ENCODE peak calls at places on chromosomes 2 and 18, in nine cellular contexts. One of them, this sample, is unnamed.
A peak's percentile ranks its signal among the peaks of the same experiment; 100 is the strongest.

GRCh38 chr18:62999392-62999791 is 284.1 kb downstream of the PHLPP1 start:
- DNase-seq in GM12865: no peak
- DNase-seq in A673: no peak
- DNase-seq in stimulated activated CD4-positive, alpha-beta T cell treated with anti-CD3 and anti-CD28 coated beads, Interleukin-1b, Interleukin-23, amount 100 ng/mL, for 24 hours: no peak
- DNase-seq in hypothalamus: peak; percentile 33
- DNase-seq in activated CD4-positive, alpha-beta T cell treated with anti-CD3 and anti-CD28 coated beads, Interleukin-2, amount 50 U/mL, for 1 hour: no peak
- DNase-seq in occipital lobe: no peak
- DNase-seq in GM04504: no peak
- DNase-seq in uterus: peak; percentile 87
- DNase-seq in this sample: peak; percentile 63

GRCh38 chr2:12636837-12637581 is 79.7 kb upstream of the TRIB2 start:
- DNase-seq in hypothalamus: no peak
- DNase-seq in GM04504: no peak
- DNase-seq in occipital lobe: no peak
- DNase-seq in GM12865: no peak
- DNase-seq in activated CD4-positive, alpha-beta T cell treated with anti-CD3 and anti-CD28 coated beads, Interleukin-2, amount 50 U/mL, for 1 hour: no peak
- DNase-seq in A673: peak; percentile 34
- DNase-seq in uterus: peak; percentile 18
- DNase-seq in stimulated activated CD4-positive, alpha-beta T cell treated with anti-CD3 and anti-CD28 coated beads, Interleukin-1b, Interleukin-23, amount 100 ng/mL, for 24 hours: no peak
- DNase-seq in this sample: no peak

GRCh38 chr2:24825883-24826800 is 32.9 kb downstream of the CENPO start:
- DNase-seq in GM04504: no peak
- DNase-seq in activated CD4-positive, alpha-beta T cell treated with anti-CD3 and anti-CD28 coated beads, Interleukin-2, amount 50 U/mL, for 1 hour: no peak
- DNase-seq in GM12865: no peak
- DNase-seq in A673: no peak
- DNase-seq in uterus: no peak
- DNase-seq in occipital lobe: no peak
- DNase-seq in stimulated activated CD4-positive, alpha-beta T cell treated with anti-CD3 and anti-CD28 coated beads, Interleukin-1b, Interleukin-23, amount 100 ng/mL, for 24 hours: no peak
- DNase-seq in hypothalamus: no peak
- DNase-seq in this sample: no peak

GRCh38 chr2:20148841-20149702 is 75.9 kb downstream of the SDC1 start:
- DNase-seq in stimulated activated CD4-positive, alpha-beta T cell treated with anti-CD3 and anti-CD28 coated beads, Interleukin-1b, Interleukin-23, amount 100 ng/mL, for 24 hours: no peak
- DNase-seq in GM12865: peak; percentile 23
- DNase-seq in occipital lobe: no peak
- DNase-seq in hypothalamus: no peak
- DNase-seq in activated CD4-positive, alpha-beta T cell treated with anti-CD3 and anti-CD28 coated beads, Interleukin-2, amount 50 U/mL, for 1 hour: no peak
- DNase-seq in uterus: no peak
- DNase-seq in A673: no peak
- DNase-seq in GM04504: peak; percentile 87
- DNase-seq in this sample: no peak

GRCh38 chr2:64524604-64525322 is 635 bp downstream of the AFTPH start:
- DNase-seq in GM04504: no peak
- DNase-seq in stimulated activated CD4-positive, alpha-beta T cell treated with anti-CD3 and anti-CD28 coated beads, Interleukin-1b, Interleukin-23, amount 100 ng/mL, for 24 hours: peak; percentile 17
- DNase-seq in uterus: no peak
- DNase-seq in GM12865: peak; percentile 41
- DNase-seq in occipital lobe: peak; percentile 15
- DNase-seq in hypothalamus: no peak
- DNase-seq in A673: peak; percentile 17
- DNase-seq in activated CD4-positive, alpha-beta T cell treated with anti-CD3 and anti-CD28 coated beads, Interleukin-2, amount 50 U/mL, for 1 hour: peak; percentile 18
- DNase-seq in this sample: no peak

GRCh38 chr18:55539240-55539639 is 48.8 kb downstream of the TCF4 start:
- DNase-seq in GM04504: peak; percentile 68
- DNase-seq in activated CD4-positive, alpha-beta T cell treated with anti-CD3 and anti-CD28 coated beads, Interleukin-2, amount 50 U/mL, for 1 hour: no peak
- DNase-seq in GM12865: no peak
- DNase-seq in uterus: no peak
- DNase-seq in stimulated activated CD4-positive, alpha-beta T cell treated with anti-CD3 and anti-CD28 coated beads, Interleukin-1b, Interleukin-23, amount 100 ng/mL, for 24 hours: no peak
- DNase-seq in hypothalamus: no peak
- DNase-seq in occipital lobe: no peak
- DNase-seq in A673: no peak
- DNase-seq in this sample: no peak

GRCh38 chr2:10004401-10004800 is 38.9 kb upstream of the KLF11 start:
- DNase-seq in GM04504: no peak
- DNase-seq in occipital lobe: no peak
- DNase-seq in activated CD4-positive, alpha-beta T cell treated with anti-CD3 and anti-CD28 coated beads, Interleukin-2, amount 50 U/mL, for 1 hour: no peak
- DNase-seq in uterus: no peak
- DNase-seq in stimulated activated CD4-positive, alpha-beta T cell treated with anti-CD3 and anti-CD28 coated beads, Interleukin-1b, Interleukin-23, amount 100 ng/mL, for 24 hours: no peak
- DNase-seq in GM12865: no peak
- DNase-seq in hypothalamus: no peak
- DNase-seq in A673: no peak
- DNase-seq in this sample: no peak

GRCh38 chr2:166117491-166117890 is 10.3 kb downstream of the SCN1A start:
- DNase-seq in stimulated activated CD4-positive, alpha-beta T cell treated with anti-CD3 and anti-CD28 coated beads, Interleukin-1b, Interleukin-23, amount 100 ng/mL, for 24 hours: no peak
- DNase-seq in uterus: no peak
- DNase-seq in activated CD4-positive, alpha-beta T cell treated with anti-CD3 and anti-CD28 coated beads, Interleukin-2, amount 50 U/mL, for 1 hour: no peak
- DNase-seq in occipital lobe: no peak
- DNase-seq in hypothalamus: no peak
- DNase-seq in GM04504: peak; percentile 28
- DNase-seq in GM12865: no peak
- DNase-seq in A673: no peak
- DNase-seq in this sample: no peak

GRCh38 chr18:66557091-66557490 is 46.8 kb downstream of the CDH19 start:
- DNase-seq in occipital lobe: no peak
- DNase-seq in GM04504: no peak
- DNase-seq in uterus: no peak
- DNase-seq in GM12865: no peak
- DNase-seq in stimulated activated CD4-positive, alpha-beta T cell treated with anti-CD3 and anti-CD28 coated beads, Interleukin-1b, Interleukin-23, amount 100 ng/mL, for 24 hours: no peak
- DNase-seq in A673: no peak
- DNase-seq in activated CD4-positive, alpha-beta T cell treated with anti-CD3 and anti-CD28 coated beads, Interleukin-2, amount 50 U/mL, for 1 hour: no peak
- DNase-seq in hypothalamus: no peak
- DNase-seq in this sample: no peak

GRCh38 chr2:74003494-74004211 is 18.9 kb downstream of the TET3 start:
- DNase-seq in occipital lobe: peak; percentile 77
- DNase-seq in activated CD4-positive, alpha-beta T cell treated with anti-CD3 and anti-CD28 coated beads, Interleukin-2, amount 50 U/mL, for 1 hour: no peak
- DNase-seq in stimulated activated CD4-positive, alpha-beta T cell treated with anti-CD3 and anti-CD28 coated beads, Interleukin-1b, Interleukin-23, amount 100 ng/mL, for 24 hours: no peak
- DNase-seq in GM04504: peak; percentile 58
- DNase-seq in GM12865: no peak
- DNase-seq in hypothalamus: no peak
- DNase-seq in A673: peak; percentile 64
- DNase-seq in uterus: peak; percentile 35
- DNase-seq in this sample: peak; percentile 77

GRCh38 chr2:64404002-64404731 is 49.8 kb upstream of the LGALSL start:
- DNase-seq in uterus: peak; percentile 89
- DNase-seq in A673: peak; percentile 78
- DNase-seq in GM04504: no peak
- DNase-seq in occipital lobe: peak; percentile 58
- DNase-seq in stimulated activated CD4-positive, alpha-beta T cell treated with anti-CD3 and anti-CD28 coated beads, Interleukin-1b, Interleukin-23, amount 100 ng/mL, for 24 hours: no peak
- DNase-seq in GM12865: no peak
- DNase-seq in hypothalamus: peak; percentile 54
- DNase-seq in activated CD4-positive, alpha-beta T cell treated with anti-CD3 and anti-CD28 coated beads, Interleukin-2, amount 50 U/mL, for 1 hour: no peak
- DNase-seq in this sample: peak; percentile 87

GRCh38 chr2:190802133-190802532 is 78.5 kb upstream of the GLS start:
- DNase-seq in occipital lobe: no peak
- DNase-seq in GM04504: no peak
- DNase-seq in activated CD4-positive, alpha-beta T cell treated with anti-CD3 and anti-CD28 coated beads, Interleukin-2, amount 50 U/mL, for 1 hour: no peak
- DNase-seq in A673: peak; percentile 57
- DNase-seq in GM12865: no peak
- DNase-seq in stimulated activated CD4-positive, alpha-beta T cell treated with anti-CD3 and anti-CD28 coated beads, Interleukin-1b, Interleukin-23, amount 100 ng/mL, for 24 hours: no peak
- DNase-seq in uterus: no peak
- DNase-seq in hypothalamus: no peak
- DNase-seq in this sample: no peak

GRCh38 chr2:164992818-164993217 is 37.5 kb upstream of the SLC38A11 start:
- DNase-seq in hypothalamus: no peak
- DNase-seq in activated CD4-positive, alpha-beta T cell treated with anti-CD3 and anti-CD28 coated beads, Interleukin-2, amount 50 U/mL, for 1 hour: no peak
- DNase-seq in occipital lobe: no peak
- DNase-seq in GM04504: peak; percentile 65
- DNase-seq in stimulated activated CD4-positive, alpha-beta T cell treated with anti-CD3 and anti-CD28 coated beads, Interleukin-1b, Interleukin-23, amount 100 ng/mL, for 24 hours: peak; percentile 11
- DNase-seq in uterus: no peak
- DNase-seq in GM12865: peak; percentile 76
- DNase-seq in A673: peak; percentile 88
- DNase-seq in this sample: peak; percentile 88

GRCh38 chr18:47838396-47838795 is 92.1 kb downstream of the SMAD2 start:
- DNase-seq in hypothalamus: no peak
- DNase-seq in occipital lobe: no peak
- DNase-seq in GM04504: no peak
- DNase-seq in stimulated activated CD4-positive, alpha-beta T cell treated with anti-CD3 and anti-CD28 coated beads, Interleukin-1b, Interleukin-23, amount 100 ng/mL, for 24 hours: no peak
- DNase-seq in uterus: no peak
- DNase-seq in activated CD4-positive, alpha-beta T cell treated with anti-CD3 and anti-CD28 coated beads, Interleukin-2, amount 50 U/mL, for 1 hour: no peak
- DNase-seq in A673: no peak
- DNase-seq in GM12865: no peak
- DNase-seq in this sample: no peak

GRCh38 chr2:55772309-55772980 is 78.8 kb upstream of the PNPT1 start:
- DNase-seq in stimulated activated CD4-positive, alpha-beta T cell treated with anti-CD3 and anti-CD28 coated beads, Interleukin-1b, Interleukin-23, amount 100 ng/mL, for 24 hours: no peak
- DNase-seq in occipital lobe: no peak
- DNase-seq in hypothalamus: no peak
- DNase-seq in activated CD4-positive, alpha-beta T cell treated with anti-CD3 and anti-CD28 coated beads, Interleukin-2, amount 50 U/mL, for 1 hour: no peak
- DNase-seq in GM12865: no peak
- DNase-seq in GM04504: no peak
- DNase-seq in A673: no peak
- DNase-seq in uterus: no peak
- DNase-seq in this sample: no peak

GRCh38 chr2:171316220-171316619 is 117.6 kb downstream of the METTL8 start:
- DNase-seq in A673: no peak
- DNase-seq in uterus: no peak
- DNase-seq in stimulated activated CD4-positive, alpha-beta T cell treated with anti-CD3 and anti-CD28 coated beads, Interleukin-1b, Interleukin-23, amount 100 ng/mL, for 24 hours: no peak
- DNase-seq in activated CD4-positive, alpha-beta T cell treated with anti-CD3 and anti-CD28 coated beads, Interleukin-2, amount 50 U/mL, for 1 hour: no peak
- DNase-seq in occipital lobe: no peak
- DNase-seq in GM04504: no peak
- DNase-seq in hypothalamus: no peak
- DNase-seq in GM12865: no peak
- DNase-seq in this sample: no peak

GRCh38 chr2:222844323-222844722 is 16.5 kb upstream of the ACSL3 start:
- DNase-seq in stimulated activated CD4-positive, alpha-beta T cell treated with anti-CD3 and anti-CD28 coated beads, Interleukin-1b, Interleukin-23, amount 100 ng/mL, for 24 hours: no peak
- DNase-seq in hypothalamus: no peak
- DNase-seq in GM12865: no peak
- DNase-seq in GM04504: peak; percentile 80
- DNase-seq in activated CD4-positive, alpha-beta T cell treated with anti-CD3 and anti-CD28 coated beads, Interleukin-2, amount 50 U/mL, for 1 hour: no peak
- DNase-seq in uterus: no peak
- DNase-seq in A673: no peak
- DNase-seq in occipital lobe: no peak
- DNase-seq in this sample: peak; percentile 49

GRCh38 chr18:46727177-46727576 is 29.7 kb downstream of the ST8SIA5 start:
- DNase-seq in uterus: no peak
- DNase-seq in occipital lobe: no peak
- DNase-seq in A673: no peak
- DNase-seq in hypothalamus: no peak
- DNase-seq in stimulated activated CD4-positive, alpha-beta T cell treated with anti-CD3 and anti-CD28 coated beads, Interleukin-1b, Interleukin-23, amount 100 ng/mL, for 24 hours: no peak
- DNase-seq in activated CD4-positive, alpha-beta T cell treated with anti-CD3 and anti-CD28 coated beads, Interleukin-2, amount 50 U/mL, for 1 hour: no peak
- DNase-seq in GM12865: no peak
- DNase-seq in GM04504: no peak
- DNase-seq in this sample: no peak

GRCh38 chr2:105926960-105927678 is 182.4 kb downstream of the NCK2 start:
- DNase-seq in occipital lobe: no peak
- DNase-seq in GM04504: no peak
- DNase-seq in activated CD4-positive, alpha-beta T cell treated with anti-CD3 and anti-CD28 coated beads, Interleukin-2, amount 50 U/mL, for 1 hour: peak; percentile 38
- DNase-seq in GM12865: peak; percentile 17
- DNase-seq in stimulated activated CD4-positive, alpha-beta T cell treated with anti-CD3 and anti-CD28 coated beads, Interleukin-1b, Interleukin-23, amount 100 ng/mL, for 24 hours: no peak
- DNase-seq in A673: no peak
- DNase-seq in uterus: no peak
- DNase-seq in hypothalamus: no peak
- DNase-seq in this sample: peak; percentile 57

GRCh38 chr2:204860249-204860648 is 315.0 kb downstream of the PARD3B start:
- DNase-seq in occipital lobe: peak; percentile 62
- DNase-seq in GM12865: no peak
- DNase-seq in uterus: no peak
- DNase-seq in GM04504: no peak
- DNase-seq in activated CD4-positive, alpha-beta T cell treated with anti-CD3 and anti-CD28 coated beads, Interleukin-2, amount 50 U/mL, for 1 hour: no peak
- DNase-seq in hypothalamus: no peak
- DNase-seq in A673: no peak
- DNase-seq in stimulated activated CD4-positive, alpha-beta T cell treated with anti-CD3 and anti-CD28 coated beads, Interleukin-1b, Interleukin-23, amount 100 ng/mL, for 24 hours: no peak
- DNase-seq in this sample: peak; percentile 78

GRCh38 chr2:1024981-1025380 is 74.3 kb downstream of the SNTG2 start:
- DNase-seq in GM12865: no peak
- DNase-seq in uterus: no peak
- DNase-seq in occipital lobe: no peak
- DNase-seq in stimulated activated CD4-positive, alpha-beta T cell treated with anti-CD3 and anti-CD28 coated beads, Interleukin-1b, Interleukin-23, amount 100 ng/mL, for 24 hours: no peak
- DNase-seq in activated CD4-positive, alpha-beta T cell treated with anti-CD3 and anti-CD28 coated beads, Interleukin-2, amount 50 U/mL, for 1 hour: no peak
- DNase-seq in hypothalamus: no peak
- DNase-seq in A673: peak; percentile 36
- DNase-seq in GM04504: no peak
- DNase-seq in this sample: no peak

GRCh38 chr2:1246239-1246638 is 167.0 kb upstream of the TPO start:
- DNase-seq in stimulated activated CD4-positive, alpha-beta T cell treated with anti-CD3 and anti-CD28 coated beads, Interleukin-1b, Interleukin-23, amount 100 ng/mL, for 24 hours: no peak
- DNase-seq in uterus: no peak
- DNase-seq in GM04504: no peak
- DNase-seq in A673: no peak
- DNase-seq in activated CD4-positive, alpha-beta T cell treated with anti-CD3 and anti-CD28 coated beads, Interleukin-2, amount 50 U/mL, for 1 hour: no peak
- DNase-seq in occipital lobe: no peak
- DNase-seq in GM12865: no peak
- DNase-seq in hypothalamus: no peak
- DNase-seq in this sample: no peak

GRCh38 chr2:179932786-179933185 is 71.4 kb upstream of the ZNF385B start:
- DNase-seq in hypothalamus: no peak
- DNase-seq in stimulated activated CD4-positive, alpha-beta T cell treated with anti-CD3 and anti-CD28 coated beads, Interleukin-1b, Interleukin-23, amount 100 ng/mL, for 24 hours: no peak
- DNase-seq in GM12865: no peak
- DNase-seq in GM04504: no peak
- DNase-seq in A673: no peak
- DNase-seq in uterus: no peak
- DNase-seq in occipital lobe: no peak
- DNase-seq in activated CD4-positive, alpha-beta T cell treated with anti-CD3 and anti-CD28 coated beads, Interleukin-2, amount 50 U/mL, for 1 hour: no peak
- DNase-seq in this sample: peak; percentile 25

GRCh38 chr2:82027901-82028570 is 1723.5 kb upstream of the LRRTM1 start:
- DNase-seq in activated CD4-positive, alpha-beta T cell treated with anti-CD3 and anti-CD28 coated beads, Interleukin-2, amount 50 U/mL, for 1 hour: no peak
- DNase-seq in hypothalamus: no peak
- DNase-seq in occipital lobe: no peak
- DNase-seq in GM04504: no peak
- DNase-seq in stimulated activated CD4-positive, alpha-beta T cell treated with anti-CD3 and anti-CD28 coated beads, Interleukin-1b, Interleukin-23, amount 100 ng/mL, for 24 hours: no peak
- DNase-seq in A673: no peak
- DNase-seq in GM12865: no peak
- DNase-seq in uterus: no peak
- DNase-seq in this sample: no peak

GRCh38 chr2:141911485-141912066 is 219.2 kb downstream of the LRP1B start:
- DNase-seq in hypothalamus: no peak
- DNase-seq in GM12865: peak; percentile 57
- DNase-seq in A673: peak; percentile 54
- DNase-seq in uterus: no peak
- DNase-seq in occipital lobe: no peak
- DNase-seq in GM04504: no peak
- DNase-seq in activated CD4-positive, alpha-beta T cell treated with anti-CD3 and anti-CD28 coated beads, Interleukin-2, amount 50 U/mL, for 1 hour: no peak
- DNase-seq in stimulated activated CD4-positive, alpha-beta T cell treated with anti-CD3 and anti-CD28 coated beads, Interleukin-1b, Interleukin-23, amount 100 ng/mL, for 24 hours: no peak
- DNase-seq in this sample: peak; percentile 4

GRCh38 chr2:63553049-63553448 is 35.2 kb downstream of the WDPCP start:
- DNase-seq in A673: no peak
- DNase-seq in GM12865: no peak
- DNase-seq in occipital lobe: no peak
- DNase-seq in activated CD4-positive, alpha-beta T cell treated with anti-CD3 and anti-CD28 coated beads, Interleukin-2, amount 50 U/mL, for 1 hour: no peak
- DNase-seq in hypothalamus: no peak
- DNase-seq in stimulated activated CD4-positive, alpha-beta T cell treated with anti-CD3 and anti-CD28 coated beads, Interleukin-1b, Interleukin-23, amount 100 ng/mL, for 24 hours: no peak
- DNase-seq in uterus: no peak
- DNase-seq in GM04504: no peak
- DNase-seq in this sample: no peak